ENCODE peak calls at places on chromosomes 12 and 14, in seven cellular contexts. O is GM12878, B is cardiac muscle cell, Q is Calu3, D is GM03348, F is ELR, K is astrocyte of the hippocampus. T is an unnamed sample.

GRCh38 chr12:42705863-42706262 is 116.3 kb upstream of the PRICKLE1 start:
- DNase-seq in D (peak), K (peak), Q (no peak), F (peak), B (no peak), O (no peak), T (peak)

GRCh38 chr14:68563256-68564131 is 229.4 kb downstream of the ZFP36L1 start:
- DNase-seq in Q (no peak), B (no peak), F (no peak), K (peak), O (no peak), D (no peak), T (no peak)

GRCh38 chr14:22824711-22825359 is 4.9 kb upstream of the MRPL52 start:
- DNase-seq in O (no peak), B (no peak), D (peak), Q (peak), K (peak), F (peak), T (no peak)

GRCh38 chr12:41794341-41794740 is 350.3 kb downstream of the GXYLT1 start:
- DNase-seq in K (no peak), Q (no peak), O (no peak), F (no peak), B (no peak), D (no peak), T (no peak)

GRCh38 chr14:89125216-89125615 is 291.8 kb downstream of the FOXN3 start:
- DNase-seq in Q (no peak), B (no peak), D (no peak), O (no peak), K (no peak), F (no peak), T (no peak)

GRCh38 chr12:132222096-132222807 is 78.0 kb downstream of the NOC4L start:
- DNase-seq in D (peak), Q (peak), O (peak), F (peak), K (peak), B (peak), T (no peak)

GRCh38 chr12:68559246-68559645 is 51.5 kb upstream of the RAP1B start:
- DNase-seq in F (peak), K (no peak), B (no peak), D (no peak), O (no peak), Q (peak), T (no peak)

GRCh38 chr14:104001003-104001402 is 58.7 kb upstream of the RD3L start:
- DNase-seq in F (no peak), O (no peak), D (no peak), Q (no peak), K (peak), B (peak), T (no peak)

GRCh38 chr14:22657861-22658260 is 13.7 kb upstream of the OR6J1 start:
- DNase-seq in O (no peak), F (peak), K (peak), B (no peak), D (peak), Q (no peak), T (no peak)

GRCh38 chr14:101087614-101088394 is 184.3 kb upstream of the RTL1 start:
- DNase-seq in B (no peak), D (peak), Q (no peak), F (no peak), O (no peak), K (peak), T (peak)

GRCh38 chr12:6765634-6766581 is at the start of gene PTMS:
- DNase-seq in B (peak), K (peak), F (peak), Q (peak), O (no peak), D (peak), T (peak)

GRCh38 chr12:58105225-58106119 is 164.1 kb downstream of the ATP23 start:
- DNase-seq in D (no peak), B (no peak), F (peak), Q (no peak), K (peak), O (no peak), T (no peak)

GRCh38 chr12:122413516-122414404 is 8.7 kb downstream of the CLIP1 start:
- DNase-seq in Q (no peak), F (no peak), O (no peak), K (no peak), B (no peak), D (no peak), T (no peak)

GRCh38 chr12:67721216-67721615 is 72.7 kb downstream of the DYRK2 start:
- DNase-seq in O (no peak), F (no peak), D (no peak), Q (no peak), B (peak), K (no peak), T (peak)

GRCh38 chr12:31494455-31494854 is 96.5 kb downstream of the DENND5B start:
- DNase-seq in Q (no peak), O (no peak), B (no peak), F (no peak), K (no peak), D (no peak), T (no peak)

GRCh38 chr14:96126783-96127271 is 77.8 kb upstream of the BDKRB2 start:
- DNase-seq in F (no peak), O (no peak), K (no peak), Q (no peak), D (no peak), B (no peak), T (no peak)

GRCh38 chr14:100667706-100668105 is 59.0 kb upstream of the DLK1 start:
- DNase-seq in K (no peak), F (no peak), Q (no peak), O (no peak), B (no peak), D (no peak), T (no peak)

GRCh38 chr14:105861985-105862465 is 335.6 kb downstream of the TMEM121 start:
- DNase-seq in K (no peak), D (no peak), F (no peak), O (peak), Q (no peak), B (no peak), T (peak)

GRCh38 chr12:14167005-14167628 is 185.7 kb upstream of the GRIN2B start:
- DNase-seq in Q (peak), B (peak), O (no peak), D (peak), F (peak), K (peak), T (peak)

GRCh38 chr12:46983959-46984833 is 95.2 kb upstream of the PCED1B start:
- DNase-seq in Q (peak), D (peak), O (peak), F (peak), B (peak), K (peak), T (peak)

GRCh38 chr12:85803923-85804322 is 32.3 kb downstream of the RASSF9 start:
- DNase-seq in Q (no peak), K (no peak), D (no peak), O (no peak), F (no peak), B (no peak), T (no peak)

GRCh38 chr14:68628605-68629310 is 164.1 kb downstream of the ZFP36L1 start:
- DNase-seq in B (no peak), K (no peak), F (no peak), Q (peak), O (no peak), D (no peak), T (peak)

GRCh38 chr12:41795066-41795465 is 349.6 kb downstream of the GXYLT1 start:
- DNase-seq in Q (no peak), B (no peak), K (peak), D (no peak), F (no peak), O (no peak), T (no peak)

GRCh38 chr14:77988966-77989365 is 181.2 kb upstream of the NRXN3 start:
- DNase-seq in F (peak), D (peak), Q (no peak), B (no peak), O (no peak), K (peak), T (no peak)

GRCh38 chr14:71638523-71639196 is 293.6 kb upstream of the RGS6 start:
- DNase-seq in D (no peak), O (no peak), F (no peak), Q (no peak), B (no peak), K (no peak), T (no peak)

GRCh38 chr12:12467701-12468218 is 94.9 kb downstream of the DUSP16 start:
- DNase-seq in D (no peak), K (peak), B (no peak), Q (no peak), O (no peak), F (no peak), T (peak)

GRCh38 chr12:2309647-2310046 is 256.9 kb downstream of the CACNA1C start:
- DNase-seq in D (no peak), O (no peak), Q (no peak), B (no peak), F (no peak), K (no peak), T (no peak)

GRCh38 chr12:113591480-113591971 is 119.9 kb upstream of the LHX5 start:
- DNase-seq in B (peak), Q (peak), F (no peak), D (no peak), K (no peak), O (no peak), T (no peak)

GRCh38 chr12:27564612-27565213 is 40.7 kb downstream of the PPFIBP1 start:
- DNase-seq in Q (no peak), F (peak), K (no peak), O (no peak), D (no peak), B (no peak), T (no peak)

GRCh38 chr12:3747543-3747942 is 5.4 kb downstream of the CRACR2A start:
- DNase-seq in D (no peak), O (no peak), K (no peak), Q (no peak), B (no peak), F (no peak), T (peak)

GRCh38 chr14:55221186-55221585 is 29.8 kb upstream of the DLGAP5 start:
- DNase-seq in O (no peak), Q (no peak), B (no peak), D (peak), K (peak), F (peak), T (no peak)